ENCODE peak calls at places on chromosomes 7 and 10, in four cellular contexts. One of them, this sample, is unnamed.

GRCh38 chr10:6667679-6668270 is 87.7 kb upstream of the PRKCQ start:
- DNase-seq in heart right ventricle: peak; percentile 13
- DNase-seq in GM23248: peak; percentile 58
- DNase-seq in breast epithelium: no peak
- DNase-seq in this sample: peak; percentile 55

GRCh38 chr7:70545214-70545613 is 586.7 kb upstream of the GALNT17 start:
- DNase-seq in heart right ventricle: no peak
- DNase-seq in GM23248: no peak
- DNase-seq in breast epithelium: no peak
- DNase-seq in this sample: no peak

GRCh38 chr10:131747251-131747650 is 153.6 kb upstream of the PPP2R2D start:
- DNase-seq in heart right ventricle: no peak
- DNase-seq in GM23248: no peak
- DNase-seq in breast epithelium: no peak
- DNase-seq in this sample: no peak

GRCh38 chr10:118395919-118396318 is 53.8 kb upstream of the FAM204A start:
- DNase-seq in heart right ventricle: no peak
- DNase-seq in GM23248: no peak
- DNase-seq in breast epithelium: no peak
- DNase-seq in this sample: no peak

GRCh38 chr10:123862421-123863188 is 29.0 kb downstream of the CPXM2 start:
- DNase-seq in heart right ventricle: no peak
- DNase-seq in GM23248: peak; percentile 74
- DNase-seq in breast epithelium: no peak
- DNase-seq in this sample: no peak

GRCh38 chr7:95404316-95404715 is 8.1 kb upstream of the PON3 start:
- DNase-seq in heart right ventricle: peak; percentile 21
- DNase-seq in GM23248: peak; percentile 45
- DNase-seq in breast epithelium: no peak
- DNase-seq in this sample: peak; percentile 26

GRCh38 chr10:90363799-90364483 is 493.9 kb downstream of the HTR7 start:
- DNase-seq in heart right ventricle: no peak
- DNase-seq in GM23248: no peak
- DNase-seq in breast epithelium: no peak
- DNase-seq in this sample: no peak

GRCh38 chr10:69801434-69802315 is at the start of gene COL13A1:
- DNase-seq in heart right ventricle: peak; percentile 37
- DNase-seq in GM23248: peak; percentile 90
- DNase-seq in breast epithelium: no peak
- DNase-seq in this sample: peak; percentile 21

GRCh38 chr7:92652536-92652935 is 62.3 kb upstream of the FAM133B start:
- DNase-seq in heart right ventricle: no peak
- DNase-seq in GM23248: no peak
- DNase-seq in breast epithelium: no peak
- DNase-seq in this sample: no peak

GRCh38 chr10:10826125-10826524 is 191.5 kb upstream of the CELF2 start:
- DNase-seq in heart right ventricle: no peak
- DNase-seq in GM23248: peak; percentile 92
- DNase-seq in breast epithelium: no peak
- DNase-seq in this sample: no peak

GRCh38 chr7:128954830-128955797 is 17.4 kb downstream of the IRF5 start:
- DNase-seq in heart right ventricle: no peak
- DNase-seq in GM23248: peak; percentile 86
- DNase-seq in breast epithelium: no peak
- DNase-seq in this sample: peak; percentile 24

GRCh38 chr7:84025332-84025927 is 169.2 kb downstream of the SEMA3A start:
- DNase-seq in heart right ventricle: peak; percentile 18
- DNase-seq in GM23248: peak; percentile 95
- DNase-seq in breast epithelium: no peak
- DNase-seq in this sample: no peak

GRCh38 chr10:13233358-13233757 is 816 bp downstream of the UCMA start:
- DNase-seq in heart right ventricle: no peak
- DNase-seq in GM23248: no peak
- DNase-seq in breast epithelium: no peak
- DNase-seq in this sample: no peak

GRCh38 chr10:103888113-103888841 is 29.7 kb downstream of the STN1 start:
- DNase-seq in heart right ventricle: peak; percentile 64
- DNase-seq in GM23248: peak; percentile 90
- DNase-seq in breast epithelium: peak; percentile 70
- DNase-seq in this sample: peak; percentile 90

GRCh38 chr10:98295907-98296306 is 27.9 kb upstream of the LOXL4 start:
- DNase-seq in heart right ventricle: no peak
- DNase-seq in GM23248: peak; percentile 80
- DNase-seq in breast epithelium: no peak
- DNase-seq in this sample: no peak

GRCh38 chr10:50402466-50402865 is 151.2 kb upstream of the ASAH2 start:
- DNase-seq in heart right ventricle: no peak
- DNase-seq in GM23248: no peak
- DNase-seq in breast epithelium: no peak
- DNase-seq in this sample: no peak

GRCh38 chr10:130741901-130742625 is 569.5 kb downstream of the TCERG1L start:
- DNase-seq in heart right ventricle: no peak
- DNase-seq in GM23248: no peak
- DNase-seq in breast epithelium: no peak
- DNase-seq in this sample: no peak

GRCh38 chr10:62248465-62248864 is 20.2 kb downstream of the RTKN2 start:
- DNase-seq in heart right ventricle: no peak
- DNase-seq in GM23248: peak; percentile 63
- DNase-seq in breast epithelium: no peak
- DNase-seq in this sample: no peak

GRCh38 chr10:72638586-72639440 is 12.9 kb upstream of the MICU1 start:
- DNase-seq in heart right ventricle: no peak
- DNase-seq in GM23248: no peak
- DNase-seq in breast epithelium: no peak
- DNase-seq in this sample: no peak

GRCh38 chr10:100518761-100519241 is 860 bp downstream of the SEC31B start:
- DNase-seq in heart right ventricle: peak; percentile 65
- DNase-seq in GM23248: peak; percentile 79
- DNase-seq in breast epithelium: peak; percentile 59
- DNase-seq in this sample: peak; percentile 93

GRCh38 chr7:135333196-135333595 is 99.6 kb downstream of the STRA8 start:
- DNase-seq in heart right ventricle: no peak
- DNase-seq in GM23248: peak; percentile 51
- DNase-seq in breast epithelium: no peak
- DNase-seq in this sample: no peak

GRCh38 chr10:1807196-1807595 is 69.9 kb upstream of the ADARB2 start:
- DNase-seq in heart right ventricle: no peak
- DNase-seq in GM23248: no peak
- DNase-seq in breast epithelium: no peak
- DNase-seq in this sample: no peak

GRCh38 chr7:139095194-139095659 is 14.3 kb downstream of the ZC3HAV1 start:
- DNase-seq in heart right ventricle: no peak
- DNase-seq in GM23248: no peak
- DNase-seq in breast epithelium: no peak
- DNase-seq in this sample: peak; percentile 55

GRCh38 chr10:106380706-106381105 is 783.8 kb downstream of the SORCS1 start:
- DNase-seq in heart right ventricle: no peak
- DNase-seq in GM23248: no peak
- DNase-seq in breast epithelium: no peak
- DNase-seq in this sample: no peak
- H3K9me3 ChIP-seq in heart right ventricle: peaks cover 18% of the 10 kb centered on the region
- H3K9me3 ChIP-seq in GM23248: no peaks in the 10 kb centered on the region
- H3K9me3 ChIP-seq in breast epithelium: no peaks in the 10 kb centered on the region
- H3K9me3 ChIP-seq in this sample: peaks cover 18% of the 10 kb centered on the region

DNA sequence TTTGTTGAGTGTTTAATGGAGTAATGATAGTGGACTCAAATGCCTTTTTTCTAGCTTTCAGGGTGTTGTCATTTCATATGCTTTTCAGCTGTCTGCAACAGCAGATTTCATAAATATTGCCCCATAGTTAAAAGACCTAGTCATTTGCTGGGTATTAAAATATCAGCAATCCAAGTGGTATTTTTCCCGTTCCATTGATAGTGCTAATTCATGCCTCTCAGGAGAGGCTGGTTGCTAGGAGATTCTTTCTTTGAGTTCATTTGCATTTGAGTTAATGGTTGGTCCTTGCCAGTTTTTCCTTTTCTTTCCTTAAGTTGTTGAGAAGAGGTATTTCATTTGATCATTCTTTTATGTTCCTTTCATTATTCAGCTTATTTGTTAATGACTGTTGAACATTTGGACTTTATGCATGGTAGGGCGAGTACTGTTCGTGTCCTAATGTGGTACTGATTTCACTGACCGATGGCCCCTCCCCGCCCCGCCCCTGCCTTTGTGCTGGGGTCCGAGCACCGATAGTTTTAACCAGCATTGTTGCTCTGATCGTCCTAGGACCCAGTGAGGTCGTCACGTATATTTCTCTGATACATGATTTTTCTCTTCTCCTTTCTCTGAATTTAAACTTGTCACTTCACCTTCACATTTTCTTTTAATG is 128.6 kb downstream of the CCNY start:
- DNase-seq in heart right ventricle: no peak
- DNase-seq in GM23248: peak; percentile 70
- DNase-seq in breast epithelium: no peak
- DNase-seq in this sample: no peak
- H3K4me1 ChIP-seq in heart right ventricle: peaks cover 100% of the 10 kb centered on the region
- H3K4me1 ChIP-seq in GM23248: peaks cover 25% of the 10 kb centered on the region
- H3K4me1 ChIP-seq in breast epithelium: no peaks in the 10 kb centered on the region
- H3K4me1 ChIP-seq in this sample: peaks cover 6% of the 10 kb centered on the region

DNA sequence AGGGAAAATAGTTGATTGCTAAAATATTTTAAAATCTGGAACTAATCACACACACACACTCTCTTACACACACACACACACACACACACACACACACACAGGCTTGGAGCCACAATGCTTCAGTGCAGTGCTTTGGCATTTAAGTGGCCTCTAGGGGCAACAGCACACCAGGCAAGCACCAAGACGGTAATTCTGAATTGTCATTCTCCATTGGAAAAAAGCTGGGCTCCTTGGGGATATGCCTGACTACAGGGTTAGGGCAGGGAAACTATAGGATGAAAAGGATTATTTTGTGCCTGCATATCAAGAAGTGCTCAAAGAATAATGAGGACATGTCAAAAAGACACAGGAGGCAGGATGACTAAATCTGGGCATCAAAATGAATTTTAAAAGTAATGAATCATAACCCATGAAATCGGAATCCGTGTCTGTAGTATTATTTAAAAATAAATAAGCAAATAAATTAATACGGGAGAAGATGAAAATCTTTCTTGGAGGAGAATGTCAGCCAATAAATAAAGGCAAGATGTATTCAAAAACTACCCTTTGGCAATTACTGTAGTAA is 30.4 kb upstream of the DDC start:
- DNase-seq in heart right ventricle: peak; percentile 29
- DNase-seq in GM23248: peak; percentile 65
- DNase-seq in breast epithelium: no peak
- DNase-seq in this sample: no peak
- H3K9me3 ChIP-seq in heart right ventricle: no peaks in the 10 kb centered on the region
- H3K9me3 ChIP-seq in GM23248: no peaks in the 10 kb centered on the region
- H3K9me3 ChIP-seq in breast epithelium: no peaks in the 10 kb centered on the region
- H3K9me3 ChIP-seq in this sample: no peaks in the 10 kb centered on the region

GRCh38 chr7:116408166-116408565 is 91.4 kb upstream of the CAV2 start:
- DNase-seq in heart right ventricle: no peak
- DNase-seq in GM23248: no peak
- DNase-seq in breast epithelium: no peak
- DNase-seq in this sample: no peak
- H3K4me1 ChIP-seq in heart right ventricle: peaks cover 26% of the 10 kb centered on the region
- H3K4me1 ChIP-seq in GM23248: peaks cover 10% of the 10 kb centered on the region
- H3K4me1 ChIP-seq in breast epithelium: no peaks in the 10 kb centered on the region
- H3K4me1 ChIP-seq in this sample: no peaks in the 10 kb centered on the region

GRCh38 chr7:90270431-90271178 is 25.6 kb downstream of the CFAP69 start:
- DNase-seq in heart right ventricle: no peak
- DNase-seq in GM23248: no peak
- DNase-seq in breast epithelium: no peak
- DNase-seq in this sample: no peak
- H3K9me3 ChIP-seq in heart right ventricle: no peaks in the 10 kb centered on the region
- H3K9me3 ChIP-seq in GM23248: no peaks in the 10 kb centered on the region
- H3K9me3 ChIP-seq in breast epithelium: no peaks in the 10 kb centered on the region
- H3K9me3 ChIP-seq in this sample: no peaks in the 10 kb centered on the region